ENCODE peak calls at places on chromosomes 16 and 17, in six cellular contexts. P, Y, U, E, N and R are unnamed samples. For H3K4me1, the result is how much of the 10 kb centered on the place peaks cover.

GRCh38 chr16:3235856-3236669 is 1.1 kb upstream of the ZNF200 start:
- DNase-seq in Y (peak), N (peak), E (peak), U (peak), P (peak), R (peak)

GRCh38 chr17:41812176-41813038 is at the start of gene FKBP10:
- DNase-seq in N (peak), P (peak), U (peak), Y (peak), E (peak), R (peak)

GRCh38 chr16:84498859-84499620 is 5.4 kb downstream of the MEAK7 start:
- DNase-seq in N (no peak), E (no peak), P (no peak), U (no peak), Y (peak), R (peak)

GRCh38 chr16:89924298-89924924 is 1.3 kb downstream of the TUBB3 start:
- DNase-seq in N (no peak), Y (peak), P (no peak), U (peak), E (peak), R (no peak)

GRCh38 chr16:85238233-85238647 is 126.0 kb upstream of the CIBAR2 start:
- DNase-seq in P (peak), N (peak), E (peak), Y (peak), U (peak), R (peak)

GRCh38 chr17:67613961-67614360 is 103.8 kb upstream of the NOL11 start:
- DNase-seq in P (no peak), U (no peak), E (no peak), N (no peak), Y (no peak), R (no peak)

GRCh38 chr17:70187383-70187782 is 18.1 kb downstream of the KCNJ2 start:
- DNase-seq in N (no peak), Y (no peak), P (no peak), E (no peak), U (no peak), R (no peak)

GRCh38 chr17:74015316-74015715 is 188.2 kb upstream of the RPL38 start:
- DNase-seq in Y (no peak), U (no peak), E (no peak), N (no peak), P (no peak), R (no peak)

GRCh38 chr16:71902656-71903365 is 7.5 kb downstream of the IST1 start:
- DNase-seq in N (no peak), E (no peak), Y (no peak), U (no peak), P (no peak), R (no peak)
- H3K4me1 ChIP-seq in N (under half), E (under half), Y (under half), U (under half), P (under half), R (half or more)

GRCh38 chr17:63914471-63914870 is 3.4 kb upstream of the CSHL1 start:
- DNase-seq in E (no peak), P (no peak), N (no peak), U (no peak), Y (peak), R (no peak)

GRCh38 chr17:63918305-63918704 is 334 bp downstream of the GH1 start:
- DNase-seq in N (no peak), Y (peak), P (no peak), E (peak), U (peak), R (no peak)

GRCh38 chr17:63919311-63919723 is 678 bp upstream of the GH1 start:
- DNase-seq in U (peak), P (peak), N (peak), E (peak), Y (peak), R (no peak)

GRCh38 chr17:63916566-63917185 is 2.0 kb downstream of the GH1 start:
- DNase-seq in P (no peak), U (no peak), E (no peak), N (no peak), Y (peak), R (no peak)

GRCh38 chr17:63917646-63918045 is 993 bp downstream of the GH1 start:
- DNase-seq in E (no peak), P (no peak), U (no peak), N (no peak), Y (peak), R (no peak)
- H3K27ac ChIP-seq in E (no peak), P (no peak), U (no peak), N (no peak), Y (no peak), R (no peak)

GRCh38 chr16:4386951-4387565 is 15.4 kb downstream of the VASN start:
- DNase-seq in E (peak), N (no peak), U (no peak), Y (no peak), P (no peak), R (no peak)

GRCh38 chr16:4386452-4386813 is 14.8 kb downstream of the VASN start:
- DNase-seq in Y (peak), N (no peak), P (no peak), U (no peak), E (peak), R (peak)

GRCh38 chr16:4389051-4389955 is 17.7 kb downstream of the VASN start:
- DNase-seq in P (no peak), E (no peak), U (no peak), N (no peak), Y (no peak), R (no peak)

GRCh38 chr16:4388275-4389021 is 16.8 kb downstream of the VASN start:
- DNase-seq in E (no peak), U (no peak), Y (peak), N (no peak), P (no peak), R (peak)

DNA sequence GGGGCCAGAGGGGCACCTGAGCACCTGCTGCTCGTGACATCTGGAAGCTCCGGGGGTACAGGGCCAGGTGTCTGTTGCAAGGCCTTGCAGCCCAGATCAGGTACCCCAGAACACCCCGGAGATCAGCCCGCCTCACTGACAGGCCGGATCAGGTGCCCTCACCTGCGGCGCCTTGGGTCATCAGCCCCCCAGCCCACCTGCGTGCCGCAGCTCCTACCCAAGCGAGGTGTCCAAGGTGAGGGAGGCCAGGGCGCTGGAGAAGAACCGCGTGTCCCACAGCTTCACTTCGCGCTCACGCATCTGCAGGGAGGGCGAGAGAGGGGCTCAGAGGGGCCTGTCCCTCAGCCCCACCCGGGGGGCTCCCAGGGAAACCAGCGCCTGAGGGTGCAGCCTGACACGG is 16.1 kb downstream of the VASN start:
- DNase-seq in E (no peak), N (no peak), P (no peak), U (no peak), Y (no peak), R (peak)
- H3K4me1 ChIP-seq in E (half or more), N (under half), P (under half), U (under half), Y (under half), R (half or more)

DNA sequence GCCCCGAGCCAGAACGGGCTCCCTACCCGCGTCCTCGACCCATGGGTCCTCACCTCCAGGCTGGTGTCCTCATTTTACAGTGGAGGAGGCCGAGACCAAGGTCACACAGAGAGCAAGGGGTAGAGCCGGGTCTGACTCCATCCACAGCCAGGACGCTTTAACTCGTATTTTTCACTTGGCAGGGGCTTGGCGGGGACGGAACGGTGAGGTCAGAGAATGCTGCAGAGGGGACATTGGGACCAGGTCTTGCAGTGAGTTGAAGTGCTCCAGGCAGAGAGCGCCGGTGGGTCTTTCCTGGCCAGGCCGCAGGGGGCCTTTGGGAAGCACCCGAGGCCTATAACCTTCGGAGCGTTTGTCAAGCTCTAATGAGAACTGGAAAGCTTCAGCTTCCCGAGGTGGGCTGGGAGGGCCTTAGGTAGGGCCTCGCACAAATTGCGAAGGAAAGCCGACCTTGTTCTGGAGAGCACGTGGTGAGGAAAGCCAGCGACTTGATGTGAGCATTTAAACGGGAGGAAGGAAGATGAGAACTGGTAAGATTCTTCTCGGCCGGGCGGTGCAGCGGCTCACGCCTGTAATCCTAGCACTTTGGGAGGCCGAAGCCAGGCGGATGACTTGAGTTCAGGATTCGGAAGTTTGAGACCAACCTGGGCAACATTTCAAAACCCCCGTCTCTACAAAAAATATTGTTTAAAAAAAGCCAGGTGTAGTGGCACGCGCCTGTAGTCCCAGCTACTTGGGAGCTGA is 908 bp upstream of the CLUH start:
- DNase-seq in Y (no peak), U (no peak), N (no peak), E (no peak), P (no peak), R (no peak)
- H3K27ac ChIP-seq in Y (no peak), U (no peak), N (peak), E (peak), P (no peak), R (peak)

GRCh38 chr17:45313419-45313771 is 3.4 kb downstream of the MAP3K14 start:
- DNase-seq in U (no peak), E (no peak), N (no peak), Y (no peak), P (no peak), R (no peak)
- H3K4me1 ChIP-seq in U (under half), E (under half), N (half or more), Y (under half), P (under half), R (half or more)